ENCODE peak calls at places on chromosomes 4 and X, in seven cellular contexts. One of them, this sample, is unnamed. For H3K4me1, the result is how much of the 10 kb centered on the place peaks cover.

GRCh38 chr4:70868778-70869177 is 29.1 kb upstream of the GRSF1 start:
- DNase-seq in Peyer's patch: no peak
- DNase-seq in HCT116: no peak
- DNase-seq in sigmoid colon: no peak
- DNase-seq in A549: no peak
- DNase-seq in tibial nerve: no peak
- DNase-seq in esophagus squamous epithelium: no peak
- DNase-seq in this sample: no peak

GRCh38 chr4:5051692-5052423 is 578 bp downstream of the STK32B start:
- DNase-seq in Peyer's patch: no peak
- DNase-seq in HCT116: no peak
- DNase-seq in sigmoid colon: no peak
- DNase-seq in A549: peak
- DNase-seq in tibial nerve: no peak
- DNase-seq in esophagus squamous epithelium: no peak
- DNase-seq in this sample: peak

GRCh38 chrX:134636859-134637258 is 21.4 kb downstream of the PLAC1 start:
- DNase-seq in Peyer's patch: no peak
- DNase-seq in HCT116: no peak
- DNase-seq in sigmoid colon: no peak
- DNase-seq in A549: no peak
- DNase-seq in tibial nerve: no peak
- DNase-seq in esophagus squamous epithelium: no peak
- DNase-seq in this sample: no peak

GRCh38 chrX:17544831-17545230 is 169.8 kb downstream of the NHS start:
- DNase-seq in Peyer's patch: no peak
- DNase-seq in HCT116: no peak
- DNase-seq in sigmoid colon: no peak
- DNase-seq in A549: no peak
- DNase-seq in tibial nerve: no peak
- DNase-seq in esophagus squamous epithelium: no peak
- DNase-seq in this sample: no peak

GRCh38 chr4:17664755-17665154 is 50.3 kb downstream of the MED28 start:
- DNase-seq in Peyer's patch: no peak
- DNase-seq in HCT116: no peak
- DNase-seq in sigmoid colon: no peak
- DNase-seq in A549: no peak
- DNase-seq in tibial nerve: no peak
- DNase-seq in esophagus squamous epithelium: no peak
- DNase-seq in this sample: no peak

GRCh38 chrX:79366888-79367749 is at the start of gene ITM2A:
- DNase-seq in Peyer's patch: peak
- DNase-seq in HCT116: no peak
- DNase-seq in sigmoid colon: peak
- DNase-seq in A549: no peak
- DNase-seq in tibial nerve: peak
- DNase-seq in esophagus squamous epithelium: no peak
- DNase-seq in this sample: peak

GRCh38 chr4:150501983-150502382 is 80.0 kb upstream of the MAB21L2 start:
- DNase-seq in Peyer's patch: no peak
- DNase-seq in HCT116: no peak
- DNase-seq in sigmoid colon: no peak
- DNase-seq in A549: no peak
- DNase-seq in tibial nerve: no peak
- DNase-seq in esophagus squamous epithelium: no peak
- DNase-seq in this sample: no peak

GRCh38 chr4:64781737-64782326 is 372.6 kb upstream of the TECRL start:
- DNase-seq in Peyer's patch: no peak
- DNase-seq in HCT116: no peak
- DNase-seq in sigmoid colon: no peak
- DNase-seq in A549: peak
- DNase-seq in tibial nerve: no peak
- DNase-seq in esophagus squamous epithelium: no peak
- DNase-seq in this sample: no peak

GRCh38 chr4:89836897-89837384 is at the start of gene SNCA:
- DNase-seq in Peyer's patch: peak
- DNase-seq in HCT116: no peak
- DNase-seq in sigmoid colon: peak
- DNase-seq in A549: peak
- DNase-seq in tibial nerve: peak
- DNase-seq in esophagus squamous epithelium: no peak
- DNase-seq in this sample: peak

GRCh38 chr4:126264839-126265238 is 950.1 kb downstream of the FAT4 start:
- DNase-seq in Peyer's patch: no peak
- DNase-seq in HCT116: no peak
- DNase-seq in sigmoid colon: no peak
- DNase-seq in A549: no peak
- DNase-seq in tibial nerve: no peak
- DNase-seq in esophagus squamous epithelium: no peak
- DNase-seq in this sample: no peak
- H3K4me1 ChIP-seq in Peyer's patch: under half
- H3K4me1 ChIP-seq in HCT116: under half
- H3K4me1 ChIP-seq in sigmoid colon: under half
- H3K4me1 ChIP-seq in A549: under half
- H3K4me1 ChIP-seq in tibial nerve: under half
- H3K4me1 ChIP-seq in esophagus squamous epithelium: under half
- H3K4me1 ChIP-seq in this sample: under half

GRCh38 chr4:184471872-184472539 is 2.3 kb downstream of the IRF2 start:
- DNase-seq in Peyer's patch: no peak
- DNase-seq in HCT116: no peak
- DNase-seq in sigmoid colon: no peak
- DNase-seq in A549: peak
- DNase-seq in tibial nerve: no peak
- DNase-seq in esophagus squamous epithelium: no peak
- DNase-seq in this sample: peak

GRCh38 chr4:184473265-184473514 is 1.2 kb downstream of the IRF2 start:
- DNase-seq in Peyer's patch: no peak
- DNase-seq in HCT116: no peak
- DNase-seq in sigmoid colon: no peak
- DNase-seq in A549: no peak
- DNase-seq in tibial nerve: no peak
- DNase-seq in esophagus squamous epithelium: no peak
- DNase-seq in this sample: no peak

GRCh38 chr4:184473515-184474260 is 662 bp downstream of the IRF2 start:
- DNase-seq in Peyer's patch: peak
- DNase-seq in HCT116: no peak
- DNase-seq in sigmoid colon: no peak
- DNase-seq in A549: peak
- DNase-seq in tibial nerve: no peak
- DNase-seq in esophagus squamous epithelium: no peak
- DNase-seq in this sample: peak

GRCh38 chr4:184474261-184475095 is at the start of gene IRF2:
- DNase-seq in Peyer's patch: peak
- DNase-seq in HCT116: peak
- DNase-seq in sigmoid colon: peak
- DNase-seq in A549: peak
- DNase-seq in tibial nerve: peak
- DNase-seq in esophagus squamous epithelium: peak
- DNase-seq in this sample: peak

DNA sequence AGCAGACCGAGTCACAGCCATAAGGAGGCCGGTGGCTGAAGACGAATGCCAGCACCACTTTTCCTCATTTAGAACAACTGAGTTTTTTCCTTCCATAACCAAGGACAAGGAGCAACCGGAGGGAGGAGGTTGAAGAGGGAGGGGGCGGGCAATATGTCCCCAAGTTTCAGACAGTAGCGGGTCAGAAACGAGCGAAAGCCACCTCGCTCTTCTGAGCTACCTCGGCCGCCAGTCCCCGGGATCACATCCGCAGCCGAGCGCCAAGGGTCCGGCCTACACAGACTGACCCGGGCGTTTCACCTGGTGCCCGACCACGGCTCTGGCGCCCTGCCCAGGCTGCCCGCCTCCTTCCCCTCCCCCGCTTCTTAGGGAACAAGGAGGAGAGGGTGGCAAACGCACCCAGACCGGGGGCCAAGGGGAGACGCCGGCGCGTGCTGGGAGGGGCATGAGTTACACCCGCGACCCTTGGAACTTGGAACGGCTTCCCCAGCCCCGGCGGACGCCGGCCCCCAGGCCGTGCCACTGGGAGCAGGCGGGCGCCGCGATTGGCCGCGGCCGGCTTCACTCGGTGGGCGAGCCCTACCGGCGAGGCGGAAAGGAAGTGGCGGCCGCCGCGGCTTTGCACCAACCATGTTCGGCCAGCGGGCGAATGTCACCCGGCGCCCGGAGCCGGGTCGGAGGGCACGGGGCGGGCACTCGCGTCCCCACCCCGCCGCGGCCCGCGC is 1.6 kb downstream of the IRF2 start:
- DNase-seq in Peyer's patch: peak
- DNase-seq in HCT116: no peak
- DNase-seq in sigmoid colon: peak
- DNase-seq in A549: peak
- DNase-seq in tibial nerve: peak
- DNase-seq in esophagus squamous epithelium: peak
- DNase-seq in this sample: peak
- TF ChIP-seq POLR2A in Peyer's patch: peak
- TF ChIP-seq POLR2A in HCT116: no peak
- TF ChIP-seq POLR2A in sigmoid colon: peak
- TF ChIP-seq POLR2A in A549: peak
- TF ChIP-seq POLR2A in tibial nerve: no peak
- TF ChIP-seq POLR2A in esophagus squamous epithelium: peak
- TF ChIP-seq POLR2A in this sample: peak

DNA sequence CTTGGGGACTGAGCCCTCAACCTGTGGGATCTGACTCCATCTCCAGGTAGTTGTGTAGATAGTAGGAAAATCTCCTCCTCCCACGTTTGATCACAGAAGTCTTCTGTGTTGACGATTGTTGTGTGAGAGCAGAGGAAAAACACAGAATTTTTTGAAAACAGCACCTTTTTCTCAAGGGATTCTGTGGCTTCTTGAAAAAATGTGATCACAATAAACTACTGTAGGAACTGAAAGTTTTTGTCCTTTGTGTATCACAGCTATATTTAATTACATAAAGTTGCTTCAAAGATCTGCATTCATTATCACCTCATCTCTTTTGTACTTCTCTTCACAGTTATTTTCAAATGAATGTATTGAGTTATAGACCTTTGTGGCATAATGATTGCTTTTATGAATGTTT is 85.1 kb downstream of the AFF1 start:
- DNase-seq in Peyer's patch: no peak
- DNase-seq in HCT116: no peak
- DNase-seq in sigmoid colon: no peak
- DNase-seq in A549: no peak
- DNase-seq in tibial nerve: no peak
- DNase-seq in esophagus squamous epithelium: no peak
- DNase-seq in this sample: no peak
- H3K4me1 ChIP-seq in Peyer's patch: under half
- H3K4me1 ChIP-seq in HCT116: under half
- H3K4me1 ChIP-seq in sigmoid colon: half or more
- H3K4me1 ChIP-seq in A549: half or more
- H3K4me1 ChIP-seq in tibial nerve: half or more
- H3K4me1 ChIP-seq in esophagus squamous epithelium: half or more
- H3K4me1 ChIP-seq in this sample: half or more

GRCh38 chr4:54657556-54658313 is at the start of gene KIT:
- DNase-seq in Peyer's patch: peak
- DNase-seq in HCT116: no peak
- DNase-seq in sigmoid colon: peak
- DNase-seq in A549: no peak
- DNase-seq in tibial nerve: no peak
- DNase-seq in esophagus squamous epithelium: no peak
- DNase-seq in this sample: peak
- TF ChIP-seq POLR2A in Peyer's patch: no peak
- TF ChIP-seq POLR2A in HCT116: no peak
- TF ChIP-seq POLR2A in sigmoid colon: no peak
- TF ChIP-seq POLR2A in A549: no peak
- TF ChIP-seq POLR2A in tibial nerve: no peak
- TF ChIP-seq POLR2A in esophagus squamous epithelium: peak
- TF ChIP-seq POLR2A in this sample: peak

DNA sequence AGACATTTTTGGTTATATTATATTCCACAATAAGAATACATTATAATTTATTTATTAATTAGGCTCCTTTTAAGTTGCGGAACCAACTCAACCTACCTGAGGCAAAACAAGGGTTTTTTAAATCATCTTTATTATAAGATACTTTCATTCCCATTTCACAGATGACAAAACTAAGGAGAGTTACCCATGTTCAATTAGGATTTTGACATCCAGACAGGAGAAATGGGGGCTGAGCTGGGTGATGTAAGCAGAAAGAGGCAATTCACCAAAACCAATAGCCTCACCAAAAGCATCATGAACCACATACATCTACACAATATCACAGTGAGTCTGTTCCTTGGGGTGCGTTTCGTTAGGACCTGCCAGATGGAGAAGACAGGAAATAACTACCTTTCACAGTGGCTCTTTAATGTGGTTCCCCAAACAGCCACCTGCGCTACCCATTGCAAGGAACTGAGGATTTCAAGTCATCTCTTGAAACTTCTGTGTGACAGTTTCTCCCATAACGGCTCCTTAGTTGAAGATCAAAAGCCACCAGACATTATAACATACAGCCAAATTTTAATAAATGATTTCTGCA is 190.5 kb upstream of the LEF1 start:
- DNase-seq in Peyer's patch: no peak
- DNase-seq in HCT116: no peak
- DNase-seq in sigmoid colon: no peak
- DNase-seq in A549: no peak
- DNase-seq in tibial nerve: no peak
- DNase-seq in esophagus squamous epithelium: no peak
- DNase-seq in this sample: no peak
- H3K4me1 ChIP-seq in Peyer's patch: under half
- H3K4me1 ChIP-seq in HCT116: under half
- H3K4me1 ChIP-seq in sigmoid colon: under half
- H3K4me1 ChIP-seq in A549: under half
- H3K4me1 ChIP-seq in tibial nerve: under half
- H3K4me1 ChIP-seq in esophagus squamous epithelium: under half
- H3K4me1 ChIP-seq in this sample: under half

DNA sequence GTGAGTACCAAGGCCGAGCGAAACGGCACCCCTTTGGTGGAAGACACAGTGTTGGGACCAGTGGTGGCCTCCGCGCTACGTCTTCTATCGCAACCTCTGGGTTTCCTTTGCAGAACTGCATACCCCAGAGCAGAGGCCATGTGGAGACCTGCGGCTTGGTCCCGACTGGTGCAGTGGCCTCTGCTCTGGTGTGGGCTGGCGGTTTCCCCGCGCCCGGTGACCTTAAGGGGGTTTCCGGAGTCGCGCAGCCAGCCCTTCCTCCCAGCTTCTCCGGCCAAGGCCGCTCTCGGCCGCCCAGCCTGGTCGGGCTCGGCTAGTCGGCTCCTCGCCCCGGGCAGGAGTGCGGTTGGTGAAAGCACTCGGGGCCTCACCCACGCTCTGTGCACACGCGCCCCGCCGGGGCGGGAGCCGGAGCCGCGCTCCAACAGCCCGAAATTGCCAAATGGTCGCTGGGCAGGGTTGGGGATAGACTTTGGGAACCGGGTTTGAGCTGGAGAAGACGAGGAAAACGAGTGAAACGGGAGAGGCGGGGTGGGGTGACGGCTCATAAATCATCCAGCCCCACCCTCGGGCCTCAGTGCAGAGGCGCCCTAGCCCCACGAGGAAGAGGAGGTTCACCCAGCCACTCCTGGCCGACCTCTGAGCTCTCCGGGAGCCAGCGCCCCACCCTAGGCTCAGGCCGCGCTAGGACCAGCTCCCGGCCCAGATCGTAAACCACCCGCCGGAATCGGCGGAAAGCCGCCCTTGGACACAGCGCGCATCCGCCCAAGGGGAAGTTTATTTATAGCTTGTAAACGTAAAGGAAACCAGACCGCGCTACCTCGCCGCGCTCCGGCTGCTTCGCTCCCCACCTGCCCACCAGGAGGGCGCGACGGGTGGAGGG is 84.7 kb downstream of the BCOR start:
- DNase-seq in Peyer's patch: peak
- DNase-seq in HCT116: no peak
- DNase-seq in sigmoid colon: peak
- DNase-seq in A549: peak
- DNase-seq in tibial nerve: peak
- DNase-seq in esophagus squamous epithelium: no peak
- DNase-seq in this sample: peak
- TF ChIP-seq POLR2A in Peyer's patch: peak
- TF ChIP-seq POLR2A in HCT116: no peak
- TF ChIP-seq POLR2A in sigmoid colon: no peak
- TF ChIP-seq POLR2A in A549: peak
- TF ChIP-seq POLR2A in tibial nerve: no peak
- TF ChIP-seq POLR2A in esophagus squamous epithelium: no peak
- TF ChIP-seq POLR2A in this sample: no peak

GRCh38 chr4:86960557-86960959 is 25.7 kb downstream of the AFF1 start:
- DNase-seq in Peyer's patch: no peak
- DNase-seq in HCT116: no peak
- DNase-seq in sigmoid colon: no peak
- DNase-seq in A549: no peak
- DNase-seq in tibial nerve: no peak
- DNase-seq in esophagus squamous epithelium: no peak
- DNase-seq in this sample: no peak
- H3K4me1 ChIP-seq in Peyer's patch: under half
- H3K4me1 ChIP-seq in HCT116: under half
- H3K4me1 ChIP-seq in sigmoid colon: under half
- H3K4me1 ChIP-seq in A549: half or more
- H3K4me1 ChIP-seq in tibial nerve: under half
- H3K4me1 ChIP-seq in esophagus squamous epithelium: half or more
- H3K4me1 ChIP-seq in this sample: under half